ENCODE peak calls at places on chromosomes 3 and 15, in eight cellular contexts. X is A549, E is heart left ventricle, M is ovary, V is right lobe of liver, B is esophagus squamous epithelium, I is erythroblast, W is H54. Y is an unnamed sample.

GRCh38 chr3:170012683-170013400 is 25.0 kb upstream of the GPR160 start:
- DNase-seq in X (no peak), B (no peak), V (no peak), M (no peak), E (no peak), W (no peak), I (no peak), Y (no peak)

GRCh38 chr3:51622402-51622801 is 48.6 kb upstream of the TEX264 start:
- DNase-seq in V (no peak), I (no peak), B (no peak), M (no peak), X (no peak), W (no peak), E (no peak), Y (no peak)

GRCh38 chr3:149314807-149315578 is 18.4 kb downstream of the TM4SF18 start:
- DNase-seq in I (no peak), X (no peak), B (no peak), E (no peak), W (peak; percentile 22), M (no peak), V (no peak), Y (no peak)

GRCh38 chr15:44663410-44664272 is at the start of gene SPG11:
- DNase-seq in E (peak; percentile 98), X (peak; percentile 77), M (peak; percentile 98), I (peak; percentile 98), W (peak; percentile 88), V (peak; percentile 96), B (peak; percentile 88), Y (peak; percentile 98)

GRCh38 chr15:100889359-100890058 is 9.9 kb downstream of the ALDH1A3 start:
- DNase-seq in M (peak; percentile 71), B (no peak), E (peak; percentile 51), V (no peak), X (no peak), I (no peak), W (no peak), Y (no peak)

GRCh38 chr3:187456268-187456667 is 88.1 kb downstream of the RTP4 start:
- DNase-seq in W (no peak), M (peak; percentile 22), X (no peak), B (no peak), V (peak; percentile 17), E (peak; percentile 56), I (no peak), Y (peak; percentile 40)

GRCh38 chr15:101807345-101807945 is 4.1 kb downstream of the OR4F6 start:
- DNase-seq in W (peak; percentile 5), M (no peak), V (no peak), B (no peak), I (no peak), E (no peak), X (no peak), Y (no peak)

GRCh38 chr3:46649436-46649835 is 37.1 kb downstream of the FAM240A start:
- DNase-seq in B (no peak), E (no peak), V (no peak), I (no peak), W (no peak), M (no peak), X (no peak), Y (no peak)

GRCh38 chr3:62919784-62920183 is 44.6 kb upstream of the CADPS start:
- DNase-seq in B (no peak), V (no peak), I (no peak), M (no peak), E (no peak), X (no peak), W (no peak), Y (no peak)

GRCh38 chr3:3196148-3196861 is 16.8 kb upstream of the CRBN start:
- DNase-seq in E (no peak), I (peak; percentile 6), B (no peak), X (peak; percentile 13), V (no peak), M (no peak), W (no peak), Y (no peak)

GRCh38 chr15:66164788-66165187 is 88.8 kb downstream of the MEGF11 start:
- DNase-seq in B (no peak), E (no peak), V (no peak), M (no peak), W (no peak), X (no peak), I (no peak), Y (no peak)

GRCh38 chr3:122774564-122774963 is 19.1 kb downstream of the HSPBAP1 start:
- DNase-seq in W (no peak), I (no peak), B (no peak), X (no peak), E (no peak), M (no peak), V (no peak), Y (no peak)

GRCh38 chr3:11305509-11305908 is 33.3 kb downstream of the ATG7 start:
- DNase-seq in W (no peak), M (no peak), B (no peak), X (no peak), E (no peak), I (no peak), V (no peak), Y (no peak)

GRCh38 chr3:126267169-126267975 is 87.0 kb upstream of the ALDH1L1 start:
- DNase-seq in V (peak; percentile 78), M (peak; percentile 82), W (peak; percentile 83), X (peak; percentile 28), E (peak; percentile 64), B (no peak), I (peak; percentile 13), Y (peak; percentile 55)

GRCh38 chr3:69649713-69650419 is 89.4 kb upstream of the MITF start:
- DNase-seq in E (no peak), V (no peak), W (no peak), M (no peak), X (no peak), I (no peak), B (no peak), Y (no peak)

GRCh38 chr15:40069178-40070165 is 30.5 kb upstream of the SRP14 start:
- DNase-seq in X (peak; percentile 76), E (peak; percentile 92), V (peak; percentile 96), W (peak; percentile 88), I (no peak), B (no peak), M (peak; percentile 70), Y (peak; percentile 97)

GRCh38 chr3:58857423-58857822 is 190.8 kb upstream of the FAM3D start:
- DNase-seq in E (no peak), W (no peak), X (no peak), B (no peak), I (no peak), V (no peak), M (no peak), Y (no peak)

GRCh38 chr3:81086348-81086747 is 675.1 kb downstream of the GBE1 start:
- DNase-seq in I (no peak), E (no peak), B (no peak), X (no peak), M (no peak), W (no peak), V (no peak), Y (no peak)

GRCh38 chr3:129994883-129995559 is 20.5 kb downstream of the TRH start:
- DNase-seq in B (no peak), M (no peak), W (no peak), E (no peak), X (no peak), V (no peak), I (no peak), Y (no peak)

GRCh38 chr3:66200147-66200546 is 20.7 kb upstream of the SLC25A26 start:
- DNase-seq in V (no peak), M (no peak), E (no peak), W (no peak), B (no peak), X (no peak), I (no peak), Y (no peak)

GRCh38 chr3:41975421-41976103 is 13.7 kb upstream of the ULK4 start:
- DNase-seq in I (no peak), B (no peak), W (no peak), E (no peak), M (no peak), V (no peak), X (no peak), Y (no peak)

GRCh38 chr3:123026551-123027291 is 842 bp downstream of the SEMA5B start:
- DNase-seq in X (peak; percentile 32), I (no peak), V (peak; percentile 61), W (no peak), E (peak; percentile 39), M (peak; percentile 33), B (no peak), Y (peak; percentile 38)

GRCh38 chr3:179837374-179837773 is 184.5 kb downstream of the USP13 start:
- DNase-seq in B (no peak), V (no peak), X (no peak), E (no peak), M (no peak), W (no peak), I (no peak), Y (no peak)

GRCh38 chr3:128153156-128154011 is at the start of gene EEFSEC:
- DNase-seq in E (peak; percentile 87), I (peak; percentile 90), M (peak; percentile 75), X (peak; percentile 39), B (peak; percentile 32), W (peak; percentile 57), V (peak; percentile 82), Y (peak; percentile 79)
- TF ChIP-seq POLR2A in E (no peak), I (peak; percentile 66), M (peak; percentile 45), X (peak; percentile 53), B (peak; percentile 4), W (peak; percentile 46), V (peak; percentile 73), Y (no peak)

GRCh38 chr3:45112939-45113338 is 33.2 kb downstream of the CDCP1 start:
- DNase-seq in B (no peak), M (no peak), W (no peak), E (no peak), V (no peak), X (no peak), I (no peak), Y (no peak)

GRCh38 chr3:45113625-45114050 is 32.5 kb downstream of the CDCP1 start:
- DNase-seq in W (no peak), I (no peak), M (no peak), V (no peak), B (no peak), X (no peak), E (peak; percentile 46), Y (no peak)

GRCh38 chr3:45106874-45107273 is 39.3 kb downstream of the CDCP1 start:
- DNase-seq in X (no peak), E (no peak), B (no peak), W (no peak), M (no peak), I (no peak), V (no peak), Y (no peak)

GRCh38 chr3:45109736-45110135 is 36.4 kb downstream of the CDCP1 start:
- DNase-seq in W (no peak), M (no peak), I (no peak), X (no peak), V (no peak), B (no peak), E (no peak), Y (no peak)

GRCh38 chr3:45110185-45110833 is 35.9 kb downstream of the CDCP1 start:
- DNase-seq in B (no peak), W (no peak), M (no peak), X (no peak), V (no peak), E (peak; percentile 20), I (no peak), Y (no peak)
- TF ChIP-seq POLR2A in B (no peak), W (no peak), M (no peak), X (no peak), V (no peak), E (no peak), I (no peak), Y (no peak)

GRCh38 chr15:74614744-74615312 is 808 bp upstream of the CLK3 start:
- DNase-seq in V (peak; percentile 86), E (peak; percentile 88), W (peak; percentile 67), B (no peak), M (peak; percentile 86), X (no peak), I (peak; percentile 88), Y (peak; percentile 86)
- TF ChIP-seq POLR2A in V (no peak), E (no peak), W (peak; percentile 51), B (no peak), M (no peak), X (peak; percentile 9), I (no peak), Y (peak; percentile 32)

GRCh38 chr3:32238027-32238815 is at the start of gene CMTM8:
- DNase-seq in I (peak; percentile 39), V (peak; percentile 84), W (no peak), E (peak; percentile 66), X (peak; percentile 69), M (no peak), B (no peak), Y (peak; percentile 62)
- TF ChIP-seq POLR2A in I (no peak), V (peak; percentile 83), W (no peak), E (no peak), X (peak; percentile 34), M (no peak), B (no peak), Y (no peak)

Y was measured in adrenal gland.